ENCODE peak calls at places on chromosomes 3 and 15, in five cellular contexts. B is stimulated activated naive CD8-positive, alpha-beta T cell treated with anti-CD3 and anti-CD28 coated beads, Interleukin-15, Interleukin-2, amounts not matched to agents 100 U/mL and 50 U/mL, for 24 hours; N is stimulated activated CD8-positive, alpha-beta memory T cell treated with anti-CD3 and anti-CD28 coated beads, Interleukin-4, amount 100 ng/mL, for 4 hours; V is activated CD8-positive, alpha-beta memory T cell treated with anti-CD3 and anti-CD28 coated beads for 48 hours; L is osteocyte. C is an unnamed sample.

GRCh38 chr15:60941448-60941847 is 287.7 kb downstream of the RORA start:
- DNase-seq in B (no peak), N (no peak), V (no peak), L (no peak), C (peak; percentile 74)

GRCh38 chr3:177179281-177180067 is 17.8 kb downstream of the TBL1XR1 start:
- DNase-seq in B (no peak), N (no peak), V (no peak), L (no peak), C (no peak)

GRCh38 chr15:60381148-60381788 is 16.5 kb downstream of the ANXA2 start:
- DNase-seq in B (no peak), N (no peak), V (no peak), L (peak; percentile 15), C (peak; percentile 16)

GRCh38 chr15:71386448-71387236 is 271.4 kb downstream of the THSD4 start:
- DNase-seq in B (no peak), N (no peak), V (no peak), L (no peak), C (no peak)

GRCh38 chr3:56801151-56801596 is 575 bp downstream of the ARHGEF3 start:
- DNase-seq in B (peak; percentile 27), N (no peak), V (no peak), L (no peak), C (no peak)

GRCh38 chr3:142875583-142876207 is 13.2 kb downstream of the PCOLCE2 start:
- DNase-seq in B (peak; percentile 6), N (no peak), V (no peak), L (no peak), C (no peak)

GRCh38 chr15:49494842-49495241 is 71.8 kb downstream of the FGF7 start:
- DNase-seq in B (no peak), N (no peak), V (no peak), L (no peak), C (peak; percentile 59)

GRCh38 chr3:176987901-176988300 is 209.4 kb downstream of the TBL1XR1 start:
- DNase-seq in B (no peak), N (no peak), V (no peak), L (no peak), C (peak; percentile 60)